ENCODE peak calls at places on chromosomes 16 and 17, in four cellular contexts. J is HCT116, H is H1, O is HepG2. L is an unnamed sample.

GRCh38 chr16:17564856-17565255 is 94.1 kb upstream of the XYLT1 start:
- DNase-seq in O (no peak), H (no peak), J (no peak), L (no peak)

GRCh38 chr16:54282923-54283734 is 3.5 kb downstream of the IRX3 start:
- DNase-seq in J (no peak), H (no peak), O (no peak), L (peak)

GRCh38 chr17:385195-385835 is 32.7 kb upstream of the RPH3AL start:
- DNase-seq in H (no peak), J (no peak), O (no peak), L (peak)

GRCh38 chr17:36095992-36096391 is 6.0 kb upstream of the CCL3 start:
- DNase-seq in J (no peak), O (no peak), H (no peak), L (peak)

GRCh38 chr17:40950176-40950575 is 12.7 kb upstream of the KRT23 start:
- DNase-seq in H (no peak), J (no peak), O (no peak), L (no peak)

GRCh38 chr17:80284631-80285030 is 24.0 kb downstream of the RNF213 start:
- DNase-seq in H (no peak), J (no peak), O (no peak), L (no peak)

GRCh38 chr17:29867643-29868181 is 62.3 kb downstream of the SSH2 start:
- DNase-seq in H (no peak), J (no peak), O (no peak), L (no peak)

GRCh38 chr16:720507-720989 is 398 bp upstream of the ANTKMT start:
- DNase-seq in H (no peak), O (no peak), J (no peak), L (peak)

GRCh38 chr16:88672776-88673175 is 9.9 kb upstream of the MVD start:
- DNase-seq in J (peak), O (no peak), H (peak), L (no peak)

GRCh38 chr17:27296427-27296979 is 2.6 kb downstream of the WSB1 start:
- DNase-seq in J (no peak), H (no peak), O (no peak), L (no peak)

GRCh38 chr16:1150511-1150982 is 2.4 kb upstream of the CACNA1H start:
- DNase-seq in J (peak), O (peak), H (no peak), L (peak)

GRCh38 chr17:6035801-6036394 is 34.3 kb upstream of the WSCD1 start:
- DNase-seq in H (no peak), J (no peak), O (no peak), L (no peak)

GRCh38 chr16:3063617-3064389 is 1.6 kb upstream of the IL32 start:
- DNase-seq in O (no peak), H (no peak), J (no peak), L (no peak)

GRCh38 chr16:9033125-9033830 is 58.2 kb upstream of the HAPSTR1 start:
- DNase-seq in O (peak), H (no peak), J (peak), L (peak)

GRCh38 chr17:61340431-61340830 is 59.2 kb upstream of the TBX2 start:
- DNase-seq in O (no peak), H (no peak), J (no peak), L (no peak)

GRCh38 chr17:72120878-72121163 is at the start of gene SOX9:
- DNase-seq in O (peak), J (peak), H (peak), L (peak)

GRCh38 chr17:28268610-28269313 is 50.2 kb upstream of the TMEM97 start:
- DNase-seq in H (no peak), J (no peak), O (no peak), L (no peak)

GRCh38 chr17:39677581-39678339 is 9.5 kb downstream of the PNMT start:
- DNase-seq in H (no peak), J (no peak), O (no peak), L (no peak)

GRCh38 chr17:35612924-35613521 is 25.9 kb downstream of the AP2B1 start:
- DNase-seq in H (no peak), J (peak), O (peak), L (no peak)

GRCh38 chr16:76854234-76854633 is 336.8 kb upstream of the MON1B start:
- DNase-seq in H (no peak), J (no peak), O (peak), L (no peak)

GRCh38 chr17:7438050-7438614 is 1.2 kb upstream of the FGF11 start:
- DNase-seq in O (no peak), H (no peak), J (no peak), L (no peak)

GRCh38 chr16:85088570-85089214 is 23.6 kb downstream of the CIBAR2 start:
- DNase-seq in H (no peak), O (no peak), J (no peak), L (no peak)

DNA sequence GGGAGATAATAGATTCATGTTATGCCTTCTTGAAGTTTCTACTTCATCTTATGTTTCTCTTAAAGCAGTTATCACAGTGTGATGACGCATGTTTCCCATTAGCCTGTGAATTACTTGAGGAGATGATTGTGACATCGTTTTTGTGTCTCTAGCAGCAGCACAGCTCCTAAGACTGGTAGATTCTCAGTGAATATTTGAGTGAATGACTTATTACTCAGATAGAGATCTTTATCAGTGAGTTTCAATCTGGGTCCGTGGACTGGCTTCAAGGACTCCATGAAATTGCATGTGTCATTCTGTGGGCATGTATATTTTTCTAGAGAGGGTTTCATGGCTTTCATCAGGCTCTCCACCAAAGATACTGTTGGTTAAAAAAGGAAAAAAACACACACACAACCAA is 29.9 kb downstream of the YPEL2 start:
- DNase-seq in J (no peak), O (no peak), H (no peak), L (no peak)
- TF ChIP-seq JUND in J (no peak), O (no peak), H (no peak), L (no peak)

GRCh38 chr17:73785466-73785865 is 141.2 kb upstream of the SDK2 start:
- DNase-seq in O (no peak), H (no peak), J (no peak), L (no peak)

GRCh38 chr17:73782641-73783381 is 138.6 kb upstream of the SDK2 start:
- DNase-seq in J (peak), O (no peak), H (no peak), L (peak)

GRCh38 chr17:73782231-73782630 is 138.0 kb upstream of the SDK2 start:
- DNase-seq in O (no peak), H (no peak), J (no peak), L (no peak)

GRCh38 chr17:73783382-73783766 is 139.1 kb upstream of the SDK2 start:
- DNase-seq in H (no peak), J (no peak), O (no peak), L (no peak)

GRCh38 chr17:73784015-73784603 is 139.9 kb upstream of the SDK2 start:
- DNase-seq in H (no peak), O (no peak), J (no peak), L (no peak)
- TF ChIP-seq JUND in H (no peak), O (no peak), J (no peak), L (no peak)

DNA sequence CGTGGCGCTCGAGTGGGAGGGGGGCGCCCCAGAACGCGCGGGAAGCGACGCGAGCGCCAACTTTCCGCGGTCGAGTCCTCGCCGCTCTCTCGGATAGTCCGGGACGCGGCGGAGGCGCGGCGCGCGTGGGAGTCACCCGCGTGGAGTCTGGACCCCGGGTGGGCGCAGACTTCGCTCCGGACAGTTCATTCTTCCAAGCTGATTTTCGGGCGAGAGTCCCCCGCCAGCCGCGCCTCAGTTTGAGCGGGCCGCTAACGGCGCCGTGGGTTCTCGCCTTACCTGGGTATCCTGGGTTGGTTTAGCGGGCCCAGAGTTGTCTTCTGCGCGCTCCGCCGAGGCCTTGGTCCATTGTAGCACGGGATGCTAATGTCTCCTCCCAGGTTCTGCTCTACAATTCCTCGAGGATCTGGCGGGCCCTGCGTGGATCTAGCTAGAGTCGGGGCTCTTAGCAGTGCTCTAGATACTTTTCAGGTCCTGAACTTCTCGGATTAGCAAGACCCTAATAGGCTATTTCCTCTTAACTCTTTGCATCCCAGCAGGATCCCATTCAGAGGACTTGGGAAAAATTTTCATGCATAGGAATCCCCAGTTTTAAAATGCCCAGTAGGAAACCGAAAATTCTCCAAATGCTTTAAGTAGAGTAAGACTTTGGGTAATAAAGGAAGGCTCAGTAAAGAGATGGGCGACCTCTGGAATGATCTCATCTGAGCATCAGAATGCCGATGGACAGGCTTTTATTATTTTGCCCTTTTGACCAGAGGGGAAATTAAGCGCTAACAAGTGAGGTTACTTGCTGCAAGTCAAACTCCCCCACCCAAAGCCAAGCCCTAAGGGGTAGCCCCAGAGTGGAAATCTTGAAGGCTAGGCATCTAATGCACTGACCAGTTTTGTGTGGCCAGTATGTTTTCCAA is 527 bp upstream of the GJC1 start:
- DNase-seq in H (peak), J (no peak), O (no peak), L (peak)
- TF ChIP-seq JUND in H (peak), J (no peak), O (no peak), L (no peak)

GRCh38 chr16:87465306-87465705 is 27.5 kb downstream of the ZCCHC14 start:
- DNase-seq in J (no peak), O (peak), H (no peak), L (no peak)
- TF ChIP-seq JUND in J (peak), O (no peak), H (no peak), L (no peak)

L was measured in T47D.